ENCODE peak calls at places on chromosomes 11 and 22, in nine cellular contexts. One of them, this sample, is unnamed.
A peak's percentile ranks its signal among the peaks of the same experiment; 100 is the strongest.

GRCh38 chr11:122102426-122102825 is 13.6 kb downstream of the BLID start:
- DNase-seq in spleen: no peak
- DNase-seq in mesendoderm: no peak
- DNase-seq in upper lobe of right lung: no peak
- DNase-seq in CD8-positive, alpha-beta memory T cell: no peak
- DNase-seq in uterus: no peak
- DNase-seq in GM23248: peak; percentile 68
- DNase-seq in fibroblast of lung: peak; percentile 63
- DNase-seq in body of pancreas: no peak
- DNase-seq in this sample: no peak

GRCh38 chr11:118870396-118871343 is 13.0 kb upstream of the CXCR5 start:
- DNase-seq in spleen: peak; percentile 83
- DNase-seq in mesendoderm: peak; percentile 35
- DNase-seq in upper lobe of right lung: peak; percentile 69
- DNase-seq in CD8-positive, alpha-beta memory T cell: peak; percentile 58
- DNase-seq in uterus: peak; percentile 65
- DNase-seq in GM23248: peak; percentile 44
- DNase-seq in fibroblast of lung: peak; percentile 10
- DNase-seq in body of pancreas: peak; percentile 45
- DNase-seq in this sample: peak; percentile 11

GRCh38 chr11:111220716-111221115 is 24.8 kb upstream of the POU2AF2 start:
- DNase-seq in spleen: no peak
- DNase-seq in mesendoderm: no peak
- DNase-seq in upper lobe of right lung: no peak
- DNase-seq in CD8-positive, alpha-beta memory T cell: no peak
- DNase-seq in uterus: no peak
- DNase-seq in GM23248: no peak
- DNase-seq in fibroblast of lung: peak; percentile 68
- DNase-seq in body of pancreas: no peak
- DNase-seq in this sample: no peak

GRCh38 chr11:47437746-47438418 is 11.1 kb downstream of the RAPSN start:
- DNase-seq in spleen: no peak
- DNase-seq in mesendoderm: no peak
- DNase-seq in upper lobe of right lung: no peak
- DNase-seq in CD8-positive, alpha-beta memory T cell: no peak
- DNase-seq in uterus: peak; percentile 37
- DNase-seq in GM23248: no peak
- DNase-seq in fibroblast of lung: no peak
- DNase-seq in body of pancreas: peak; percentile 38
- DNase-seq in this sample: no peak

GRCh38 chr11:106644824-106645223 is 373.5 kb downstream of the GUCY1A2 start:
- DNase-seq in spleen: no peak
- DNase-seq in mesendoderm: no peak
- DNase-seq in upper lobe of right lung: no peak
- DNase-seq in CD8-positive, alpha-beta memory T cell: no peak
- DNase-seq in uterus: no peak
- DNase-seq in GM23248: peak; percentile 14
- DNase-seq in fibroblast of lung: peak; percentile 70
- DNase-seq in body of pancreas: no peak
- DNase-seq in this sample: peak; percentile 29

GRCh38 chr11:94120946-94121345 is 7.7 kb upstream of the PANX1 start:
- DNase-seq in spleen: no peak
- DNase-seq in mesendoderm: no peak
- DNase-seq in upper lobe of right lung: no peak
- DNase-seq in CD8-positive, alpha-beta memory T cell: no peak
- DNase-seq in uterus: no peak
- DNase-seq in GM23248: no peak
- DNase-seq in fibroblast of lung: peak; percentile 90
- DNase-seq in body of pancreas: no peak
- DNase-seq in this sample: no peak

GRCh38 chr22:41022470-41023298 is 69.7 kb upstream of the EP300 start:
- DNase-seq in spleen: peak; percentile 98
- DNase-seq in mesendoderm: peak; percentile 93
- DNase-seq in upper lobe of right lung: peak; percentile 98
- DNase-seq in CD8-positive, alpha-beta memory T cell: peak; percentile 85
- DNase-seq in uterus: peak; percentile 94
- DNase-seq in GM23248: peak; percentile 93
- DNase-seq in fibroblast of lung: peak; percentile 75
- DNase-seq in body of pancreas: peak; percentile 93
- DNase-seq in this sample: peak; percentile 92

GRCh38 chr11:47950396-47950795 is 30.0 kb upstream of the PTPRJ start:
- DNase-seq in spleen: peak; percentile 81
- DNase-seq in mesendoderm: no peak
- DNase-seq in upper lobe of right lung: no peak
- DNase-seq in CD8-positive, alpha-beta memory T cell: peak; percentile 77
- DNase-seq in uterus: no peak
- DNase-seq in GM23248: no peak
- DNase-seq in fibroblast of lung: peak; percentile 38
- DNase-seq in body of pancreas: no peak
- DNase-seq in this sample: no peak

GRCh38 chr11:788953-789940 is 643 bp downstream of the CEND1 start:
- DNase-seq in spleen: no peak
- DNase-seq in mesendoderm: no peak
- DNase-seq in upper lobe of right lung: no peak
- DNase-seq in CD8-positive, alpha-beta memory T cell: no peak
- DNase-seq in uterus: no peak
- DNase-seq in GM23248: no peak
- DNase-seq in fibroblast of lung: no peak
- DNase-seq in body of pancreas: no peak
- DNase-seq in this sample: peak; percentile 66

GRCh38 chr22:46321387-46321775 is 14.1 kb upstream of the TRMU start:
- DNase-seq in spleen: no peak
- DNase-seq in mesendoderm: no peak
- DNase-seq in upper lobe of right lung: no peak
- DNase-seq in CD8-positive, alpha-beta memory T cell: no peak
- DNase-seq in uterus: no peak
- DNase-seq in GM23248: no peak
- DNase-seq in fibroblast of lung: no peak
- DNase-seq in body of pancreas: no peak
- DNase-seq in this sample: no peak

GRCh38 chr11:35010656-35011055 is 94.2 kb downstream of the PDHX start:
- DNase-seq in spleen: no peak
- DNase-seq in mesendoderm: peak; percentile 36
- DNase-seq in upper lobe of right lung: no peak
- DNase-seq in CD8-positive, alpha-beta memory T cell: no peak
- DNase-seq in uterus: no peak
- DNase-seq in GM23248: no peak
- DNase-seq in fibroblast of lung: no peak
- DNase-seq in body of pancreas: no peak
- DNase-seq in this sample: no peak

GRCh38 chr11:35011944-35012343 is 95.5 kb downstream of the PDHX start:
- DNase-seq in spleen: no peak
- DNase-seq in mesendoderm: no peak
- DNase-seq in upper lobe of right lung: no peak
- DNase-seq in CD8-positive, alpha-beta memory T cell: no peak
- DNase-seq in uterus: no peak
- DNase-seq in GM23248: no peak
- DNase-seq in fibroblast of lung: no peak
- DNase-seq in body of pancreas: no peak
- DNase-seq in this sample: no peak

GRCh38 chr11:35009191-35009940 is 92.9 kb downstream of the PDHX start:
- DNase-seq in spleen: no peak
- DNase-seq in mesendoderm: peak; percentile 68
- DNase-seq in upper lobe of right lung: no peak
- DNase-seq in CD8-positive, alpha-beta memory T cell: no peak
- DNase-seq in uterus: peak; percentile 49
- DNase-seq in GM23248: peak; percentile 91
- DNase-seq in fibroblast of lung: peak; percentile 87
- DNase-seq in body of pancreas: peak; percentile 66
- DNase-seq in this sample: no peak

GRCh38 chr11:35011389-35011788 is 95.0 kb downstream of the PDHX start:
- DNase-seq in spleen: no peak
- DNase-seq in mesendoderm: no peak
- DNase-seq in upper lobe of right lung: no peak
- DNase-seq in CD8-positive, alpha-beta memory T cell: no peak
- DNase-seq in uterus: no peak
- DNase-seq in GM23248: peak; percentile 75
- DNase-seq in fibroblast of lung: peak; percentile 36
- DNase-seq in body of pancreas: no peak
- DNase-seq in this sample: no peak

GRCh38 chr11:35009941-35010337 is 93.5 kb downstream of the PDHX start:
- DNase-seq in spleen: no peak
- DNase-seq in mesendoderm: no peak
- DNase-seq in upper lobe of right lung: no peak
- DNase-seq in CD8-positive, alpha-beta memory T cell: no peak
- DNase-seq in uterus: no peak
- DNase-seq in GM23248: no peak
- DNase-seq in fibroblast of lung: no peak
- DNase-seq in body of pancreas: no peak
- DNase-seq in this sample: peak; percentile 72
- H3K27ac ChIP-seq in spleen: no peak overlapping the region
- H3K27ac ChIP-seq in mesendoderm: no peak overlapping the region
- H3K27ac ChIP-seq in upper lobe of right lung: no peak overlapping the region
- H3K27ac ChIP-seq in CD8-positive, alpha-beta memory T cell: no peak overlapping the region
- H3K27ac ChIP-seq in uterus: peak overlapping the region; percentile 86
- H3K27ac ChIP-seq in GM23248: peak overlapping the region; percentile 78
- H3K27ac ChIP-seq in fibroblast of lung: no peak overlapping the region
- H3K27ac ChIP-seq in body of pancreas: peak overlapping the region; percentile 88
- H3K27ac ChIP-seq in this sample: peak overlapping the region; percentile 37

DNA sequence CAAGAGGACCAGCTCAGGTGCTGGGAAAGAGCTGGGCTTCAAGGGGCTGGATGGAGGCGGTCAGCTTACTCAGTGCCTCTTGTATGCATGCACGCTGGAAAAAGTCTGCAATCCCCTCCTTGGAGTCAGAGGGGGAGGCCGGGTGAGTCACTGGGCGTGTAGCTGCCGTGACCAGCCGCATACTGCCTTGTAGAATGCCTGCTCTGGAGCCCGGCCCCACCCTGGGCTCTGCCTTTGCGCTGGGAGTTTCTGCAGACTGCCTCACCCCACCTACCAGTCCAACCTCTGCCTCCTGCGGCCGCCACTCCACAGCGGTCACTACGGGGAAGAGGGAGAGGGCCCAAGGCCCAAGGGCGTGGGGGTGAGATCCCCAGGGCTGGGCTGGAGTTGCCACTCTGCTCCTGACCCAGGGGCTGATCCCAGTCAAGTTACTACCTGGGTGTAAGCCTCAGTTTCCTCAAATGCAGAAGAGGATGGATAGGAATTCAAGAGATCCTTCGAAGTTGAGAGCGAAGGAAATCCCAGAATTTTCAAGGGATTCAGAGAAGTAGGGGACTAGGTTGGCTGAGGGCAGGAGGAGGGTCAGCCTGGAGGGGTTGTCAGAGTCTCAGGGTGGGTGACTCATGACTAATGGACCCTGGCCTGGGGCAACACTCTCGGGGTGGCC is 4.1 kb downstream of the MRGPRF start:
- DNase-seq in spleen: peak; percentile 66
- DNase-seq in mesendoderm: peak; percentile 85
- DNase-seq in upper lobe of right lung: peak; percentile 69
- DNase-seq in CD8-positive, alpha-beta memory T cell: no peak
- DNase-seq in uterus: peak; percentile 90
- DNase-seq in GM23248: peak; percentile 100
- DNase-seq in fibroblast of lung: peak; percentile 99
- DNase-seq in body of pancreas: no peak
- DNase-seq in this sample: peak; percentile 66
- H3K27ac ChIP-seq in spleen: peak overlapping the region; percentile 19
- H3K27ac ChIP-seq in mesendoderm: no peak overlapping the region
- H3K27ac ChIP-seq in upper lobe of right lung: peak overlapping the region; percentile 55
- H3K27ac ChIP-seq in CD8-positive, alpha-beta memory T cell: no peak overlapping the region
- H3K27ac ChIP-seq in uterus: peak overlapping the region; percentile 97
- H3K27ac ChIP-seq in GM23248: peak overlapping the region; percentile 97
- H3K27ac ChIP-seq in fibroblast of lung: peak overlapping the region; percentile 98
- H3K27ac ChIP-seq in body of pancreas: peak overlapping the region; percentile 76
- H3K27ac ChIP-seq in this sample: no peak overlapping the region

GRCh38 chr11:117769530-117769929 is 27.5 kb downstream of the DSCAML1 start:
- DNase-seq in spleen: no peak
- DNase-seq in mesendoderm: no peak
- DNase-seq in upper lobe of right lung: no peak
- DNase-seq in CD8-positive, alpha-beta memory T cell: no peak
- DNase-seq in uterus: no peak
- DNase-seq in GM23248: no peak
- DNase-seq in fibroblast of lung: no peak
- DNase-seq in body of pancreas: no peak
- DNase-seq in this sample: no peak
- H3K27ac ChIP-seq in spleen: no peak overlapping the region
- H3K27ac ChIP-seq in mesendoderm: no peak overlapping the region
- H3K27ac ChIP-seq in upper lobe of right lung: no peak overlapping the region
- H3K27ac ChIP-seq in CD8-positive, alpha-beta memory T cell: no peak overlapping the region
- H3K27ac ChIP-seq in uterus: no peak overlapping the region
- H3K27ac ChIP-seq in GM23248: no peak overlapping the region
- H3K27ac ChIP-seq in fibroblast of lung: no peak overlapping the region
- H3K27ac ChIP-seq in body of pancreas: no peak overlapping the region
- H3K27ac ChIP-seq in this sample: no peak overlapping the region

GRCh38 chr22:19983701-19984100 is 32.9 kb downstream of the ARVCF start:
- DNase-seq in spleen: peak; percentile 73
- DNase-seq in mesendoderm: no peak
- DNase-seq in upper lobe of right lung: no peak
- DNase-seq in CD8-positive, alpha-beta memory T cell: no peak
- DNase-seq in uterus: no peak
- DNase-seq in GM23248: peak; percentile 25
- DNase-seq in fibroblast of lung: no peak
- DNase-seq in body of pancreas: no peak
- DNase-seq in this sample: no peak
- H3K27ac ChIP-seq in spleen: no peak overlapping the region
- H3K27ac ChIP-seq in mesendoderm: no peak overlapping the region
- H3K27ac ChIP-seq in upper lobe of right lung: no peak overlapping the region
- H3K27ac ChIP-seq in CD8-positive, alpha-beta memory T cell: peak overlapping the region; percentile 8
- H3K27ac ChIP-seq in uterus: peak overlapping the region; percentile 21
- H3K27ac ChIP-seq in GM23248: no peak overlapping the region
- H3K27ac ChIP-seq in fibroblast of lung: no peak overlapping the region
- H3K27ac ChIP-seq in body of pancreas: no peak overlapping the region
- H3K27ac ChIP-seq in this sample: no peak overlapping the region

DNA sequence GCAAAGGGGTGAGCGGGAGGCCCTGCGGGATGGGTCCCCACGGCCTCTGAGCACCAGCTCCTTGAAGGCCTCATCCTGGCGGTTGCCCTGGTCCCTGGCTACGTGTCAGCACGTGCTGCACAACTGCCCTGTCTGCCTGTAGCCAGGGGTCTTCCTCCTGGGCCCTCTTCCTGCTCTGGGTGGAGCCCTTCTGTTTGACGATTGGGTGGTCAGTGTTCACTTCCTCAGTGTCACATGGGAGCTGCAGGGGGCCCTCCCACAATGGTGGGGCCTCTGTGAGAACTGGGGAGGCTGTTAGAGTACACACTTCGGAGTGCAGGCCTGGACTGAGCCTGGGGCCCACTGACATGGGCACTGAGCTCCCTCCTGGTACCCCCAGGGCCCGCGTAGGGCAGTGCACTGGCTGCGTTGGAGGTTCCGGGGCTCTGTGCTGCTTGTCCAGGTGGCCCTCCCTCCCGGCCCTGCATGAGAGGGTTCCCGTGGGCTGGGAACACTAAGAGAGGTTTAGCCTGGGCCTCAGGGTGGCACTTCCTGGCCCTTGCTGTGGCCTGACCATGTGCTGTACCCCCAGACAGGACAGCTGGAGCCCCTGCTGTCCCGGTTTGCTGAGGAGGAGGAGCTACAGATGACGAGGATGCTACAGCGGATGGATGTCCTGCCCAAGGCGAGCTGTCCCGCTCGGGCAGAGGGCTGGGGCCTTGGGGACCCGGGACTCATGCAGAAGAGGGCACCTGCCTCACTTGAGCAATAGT is 13.8 kb downstream of the DGCR6L start:
- DNase-seq in spleen: peak; percentile 70
- DNase-seq in mesendoderm: no peak
- DNase-seq in upper lobe of right lung: peak; percentile 40
- DNase-seq in CD8-positive, alpha-beta memory T cell: peak; percentile 39
- DNase-seq in uterus: no peak
- DNase-seq in GM23248: no peak
- DNase-seq in fibroblast of lung: no peak
- DNase-seq in body of pancreas: no peak
- DNase-seq in this sample: no peak
- H3K27ac ChIP-seq in spleen: no peak overlapping the region
- H3K27ac ChIP-seq in mesendoderm: no peak overlapping the region
- H3K27ac ChIP-seq in upper lobe of right lung: no peak overlapping the region
- H3K27ac ChIP-seq in CD8-positive, alpha-beta memory T cell: no peak overlapping the region
- H3K27ac ChIP-seq in uterus: no peak overlapping the region
- H3K27ac ChIP-seq in GM23248: no peak overlapping the region
- H3K27ac ChIP-seq in fibroblast of lung: no peak overlapping the region
- H3K27ac ChIP-seq in body of pancreas: no peak overlapping the region
- H3K27ac ChIP-seq in this sample: no peak overlapping the region

GRCh38 chr11:31412946-31413345 is 43.3 kb downstream of the DNAJC24 start:
- DNase-seq in spleen: no peak
- DNase-seq in mesendoderm: no peak
- DNase-seq in upper lobe of right lung: no peak
- DNase-seq in CD8-positive, alpha-beta memory T cell: no peak
- DNase-seq in uterus: no peak
- DNase-seq in GM23248: peak; percentile 71
- DNase-seq in fibroblast of lung: peak; percentile 82
- DNase-seq in body of pancreas: no peak
- DNase-seq in this sample: no peak
- H3K27ac ChIP-seq in spleen: no peak overlapping the region
- H3K27ac ChIP-seq in mesendoderm: no peak overlapping the region
- H3K27ac ChIP-seq in upper lobe of right lung: no peak overlapping the region
- H3K27ac ChIP-seq in CD8-positive, alpha-beta memory T cell: no peak overlapping the region
- H3K27ac ChIP-seq in uterus: no peak overlapping the region
- H3K27ac ChIP-seq in GM23248: no peak overlapping the region
- H3K27ac ChIP-seq in fibroblast of lung: no peak overlapping the region
- H3K27ac ChIP-seq in body of pancreas: no peak overlapping the region
- H3K27ac ChIP-seq in this sample: no peak overlapping the region